ENCODE peak calls at places on chromosomes 11 and 22, in seven cellular contexts. F, I, D, L, G, R and B are unnamed samples. For H3K4me1, the result is how much of the 10 kb centered on the place peaks cover.

GRCh38 chr11:65571940-65572339 is 398 bp upstream of the FAM89B start:
- DNase-seq in F (peak), I (peak), D (peak), L (no peak), G (no peak), R (no peak), B (no peak)

GRCh38 chr11:47587733-47588326 is 1.4 kb downstream of the FAM180B start:
- DNase-seq in F (no peak), I (no peak), D (peak), L (no peak), G (no peak), R (no peak), B (no peak)

GRCh38 chr22:29663230-29663826 is 56.5 kb upstream of the CABP7 start:
- DNase-seq in F (no peak), I (no peak), D (peak), L (no peak), G (no peak), R (no peak), B (no peak)

GRCh38 chr22:24510694-24511625 is 15.8 kb downstream of the UPB1 start:
- DNase-seq in F (peak), I (peak), D (peak), L (peak), G (no peak), R (no peak), B (no peak)

GRCh38 chr11:8361206-8361605 is 97.5 kb upstream of the LMO1 start:
- DNase-seq in F (no peak), I (no peak), D (no peak), L (no peak), G (no peak), R (no peak), B (no peak)

GRCh38 chr22:49967333-49968241 is 7.0 kb downstream of the PIM3 start:
- DNase-seq in F (peak), I (peak), D (peak), L (peak), G (peak), R (no peak), B (no peak)

GRCh38 chr11:57251491-57252104 is 14.5 kb upstream of the APLNR start:
- DNase-seq in F (peak), I (no peak), D (no peak), L (peak), G (no peak), R (no peak), B (no peak)

GRCh38 chr11:73184953-73185671 is 33.0 kb upstream of the P2RY2 start:
- DNase-seq in F (peak), I (peak), D (peak), L (peak), G (no peak), R (peak), B (peak)

GRCh38 chr11:117058761-117059233 is 39.4 kb downstream of the SIK3 start:
- DNase-seq in F (no peak), I (no peak), D (no peak), L (no peak), G (no peak), R (no peak), B (no peak)

GRCh38 chr11:81579339-81579738 is 1154.3 kb downstream of the FAM181B start:
- DNase-seq in F (no peak), I (no peak), D (no peak), L (no peak), G (no peak), R (no peak), B (no peak)

GRCh38 chr11:31805037-31805628 is 6.0 kb downstream of the PAX6 start:
- DNase-seq in F (no peak), I (no peak), D (peak), L (no peak), G (no peak), R (no peak), B (no peak)

GRCh38 chr11:27375370-27375769 is 12.4 kb upstream of the CCDC34 start:
- DNase-seq in F (no peak), I (no peak), D (no peak), L (no peak), G (no peak), R (no peak), B (no peak)

GRCh38 chr11:1835671-1836010 is 851 bp downstream of the SYT8 start:
- DNase-seq in F (no peak), I (no peak), D (peak), L (no peak), G (no peak), R (no peak), B (no peak)

GRCh38 chr11:78161937-78162336 is 22.5 kb upstream of the ALG8 start:
- DNase-seq in F (no peak), I (no peak), D (no peak), L (no peak), G (no peak), R (no peak), B (no peak)

GRCh38 chr22:27641049-27641790 is 160.3 kb downstream of the MN1 start:
- DNase-seq in F (no peak), I (no peak), D (peak), L (no peak), G (no peak), R (no peak), B (no peak)

GRCh38 chr22:24133187-24133965 is 47.9 kb upstream of the SUSD2 start:
- DNase-seq in F (no peak), I (no peak), D (peak), L (peak), G (no peak), R (peak), B (no peak)

GRCh38 chr11:46381046-46381835 is at the start of gene MDK:
- DNase-seq in F (peak), I (no peak), D (peak), L (peak), G (no peak), R (no peak), B (no peak)

GRCh38 chr11:57310630-57311086 is 14.1 kb downstream of the TNKS1BP1 start:
- DNase-seq in F (peak), I (no peak), D (peak), L (peak), G (no peak), R (no peak), B (no peak)

GRCh38 chr11:91926967-91927366 is 297.7 kb upstream of the FAT3 start:
- DNase-seq in F (no peak), I (no peak), D (no peak), L (no peak), G (no peak), R (no peak), B (no peak)

GRCh38 chr11:67006029-67006884 is 16.7 kb upstream of the SYT12 start:
- DNase-seq in F (no peak), I (peak), D (peak), L (no peak), G (no peak), R (no peak), B (no peak)

GRCh38 chr22:49398115-49398514 is 429.6 kb downstream of the BRD1 start:
- DNase-seq in F (no peak), I (no peak), D (no peak), L (no peak), G (no peak), R (no peak), B (no peak)

GRCh38 chr11:25742800-25743199 is 589.1 kb upstream of the ANO3 start:
- DNase-seq in F (no peak), I (no peak), D (no peak), L (no peak), G (no peak), R (no peak), B (no peak)

GRCh38 chr11:48005133-48005532 is 24.8 kb downstream of the PTPRJ start:
- DNase-seq in F (no peak), I (no peak), D (peak), L (no peak), G (no peak), R (no peak), B (peak)

DNA sequence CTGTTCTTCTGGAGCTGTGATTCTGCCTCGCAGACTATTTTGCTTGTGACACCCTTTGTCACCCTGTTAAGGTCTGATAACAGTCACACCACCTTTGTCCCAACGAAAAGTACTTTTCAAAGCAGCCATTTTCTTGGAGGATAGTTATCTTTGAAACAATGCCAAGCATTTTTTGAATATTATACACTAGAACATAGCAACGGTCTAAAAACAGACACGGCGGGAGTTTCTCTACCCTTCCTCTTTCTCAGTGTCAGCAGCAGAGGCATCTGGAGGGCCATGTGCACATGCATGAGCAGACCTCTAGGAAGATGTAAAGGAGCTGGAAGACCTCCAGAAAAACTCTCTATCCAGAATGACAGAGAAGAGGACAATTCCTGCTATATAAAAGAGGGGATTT is 86.5 kb downstream of the TRPC6 start:
- DNase-seq in F (no peak), I (no peak), D (no peak), L (no peak), G (no peak), R (no peak), B (no peak)
- H3K4me3 ChIP-seq in F (no peak), I (no peak), D (no peak), L (no peak), G (peak), R (no peak), B (no peak)

GRCh38 chr11:128720522-128720985 is 26.7 kb downstream of the FLI1 start:
- DNase-seq in F (peak), I (peak), D (no peak), L (peak), G (no peak), R (peak), B (peak)
- H3K27ac ChIP-seq in F (peak), I (peak), D (peak), L (no peak), G (no peak), R (no peak), B (peak)

DNA sequence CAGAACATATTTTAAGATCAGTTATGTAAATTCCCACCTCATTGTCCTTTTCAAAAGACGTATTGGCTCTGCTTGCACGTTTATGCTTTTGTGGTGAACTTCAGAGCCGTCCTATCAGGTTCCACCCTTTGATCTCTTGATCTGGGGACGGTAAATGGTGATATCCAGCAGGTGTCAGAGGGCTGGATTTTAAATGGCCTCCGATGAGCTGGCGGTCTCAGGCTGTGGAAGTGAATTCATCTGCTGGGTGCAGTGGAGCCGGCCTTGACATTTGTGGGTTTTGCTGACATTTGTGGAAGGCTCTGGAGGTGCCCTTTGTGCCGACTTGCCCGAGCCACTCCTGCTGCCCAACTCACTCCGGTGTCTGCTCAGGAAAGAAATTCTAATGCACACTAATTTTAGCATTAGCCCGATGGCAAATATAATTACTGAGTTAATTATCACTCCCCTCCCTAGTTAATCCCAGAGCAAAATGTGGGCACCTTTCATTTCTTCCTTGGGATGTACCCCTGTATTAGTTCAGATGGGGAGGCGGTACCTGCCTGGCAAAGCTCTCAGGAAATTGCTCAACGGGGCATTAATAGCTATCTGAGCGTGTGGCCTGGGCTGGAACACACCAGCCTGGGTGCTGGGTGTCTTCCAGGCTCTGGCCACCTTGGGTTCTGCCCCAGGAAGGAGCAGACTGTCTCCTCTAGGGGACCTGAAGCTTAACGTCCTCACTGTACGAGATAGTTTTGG is 9.1 kb downstream of the LRP5 start:
- DNase-seq in F (no peak), I (no peak), D (peak), L (no peak), G (no peak), R (no peak), B (no peak)
- H3K4me1 ChIP-seq in F (under half), I (under half), D (under half), L (under half), G (under half), R (under half), B (under half)

DNA sequence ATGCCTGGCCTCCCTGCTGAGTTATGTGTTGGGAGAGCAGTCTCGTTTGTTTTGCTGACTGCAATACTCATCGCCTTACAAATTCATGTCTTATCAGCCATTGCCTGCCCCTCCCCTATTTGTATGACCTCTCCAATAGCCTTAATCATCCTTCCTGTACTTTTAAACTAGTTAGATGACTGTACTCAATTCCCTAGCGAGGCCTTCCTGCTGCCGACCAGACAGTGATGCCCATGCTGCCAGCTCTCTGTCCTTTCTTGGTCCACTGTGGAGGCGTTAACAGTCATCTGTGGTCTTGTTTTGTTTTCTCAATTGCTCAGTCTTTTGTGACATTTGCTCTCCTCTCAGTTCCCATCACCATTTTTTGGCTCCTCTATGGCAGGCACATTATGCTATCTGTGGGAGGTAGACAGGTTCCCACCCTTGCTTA is 20.3 kb upstream of the YPEL1 start:
- DNase-seq in F (no peak), I (no peak), D (peak), L (no peak), G (no peak), R (no peak), B (no peak)
- H3K4me3 ChIP-seq in F (no peak), I (no peak), D (no peak), L (no peak), G (no peak), R (no peak), B (no peak)